ENCODE peak calls at places on chromosomes 5 and 9, in four cellular contexts. One of them, this sample, is unnamed.

GRCh38 chr9:101736723-101737122 is 1.7 kb downstream of the GRIN3A start:
- DNase-seq in choroid plexus epithelial cell: peak
- DNase-seq in cardiac muscle cell: no peak
- DNase-seq in astrocyte of the cerebellum: no peak
- DNase-seq in this sample: no peak

GRCh38 chr9:114929166-114929565 is 1.2 kb downstream of the TNFSF8 start:
- DNase-seq in choroid plexus epithelial cell: no peak
- DNase-seq in cardiac muscle cell: no peak
- DNase-seq in astrocyte of the cerebellum: no peak
- DNase-seq in this sample: no peak

GRCh38 chr5:12367973-12368372 is 463.7 kb upstream of the CTNND2 start:
- DNase-seq in choroid plexus epithelial cell: no peak
- DNase-seq in cardiac muscle cell: no peak
- DNase-seq in astrocyte of the cerebellum: no peak
- DNase-seq in this sample: no peak

GRCh38 chr9:133861103-133861502 is 123.0 kb upstream of the SARDH start:
- DNase-seq in choroid plexus epithelial cell: no peak
- DNase-seq in cardiac muscle cell: no peak
- DNase-seq in astrocyte of the cerebellum: no peak
- DNase-seq in this sample: no peak

GRCh38 chr9:114382951-114383865 is 4.6 kb downstream of the AKNA start:
- DNase-seq in choroid plexus epithelial cell: no peak
- DNase-seq in cardiac muscle cell: peak
- DNase-seq in astrocyte of the cerebellum: no peak
- DNase-seq in this sample: no peak

GRCh38 chr5:173557123-173557903 is 59.1 kb downstream of the BOD1 start:
- DNase-seq in choroid plexus epithelial cell: peak
- DNase-seq in cardiac muscle cell: no peak
- DNase-seq in astrocyte of the cerebellum: no peak
- DNase-seq in this sample: no peak

GRCh38 chr5:149419532-149420485 is 40.7 kb upstream of the IL17B start:
- DNase-seq in choroid plexus epithelial cell: peak
- DNase-seq in cardiac muscle cell: peak
- DNase-seq in astrocyte of the cerebellum: no peak
- DNase-seq in this sample: no peak

GRCh38 chr5:56147106-56147505 is 86.0 kb downstream of the ANKRD55 start:
- DNase-seq in choroid plexus epithelial cell: no peak
- DNase-seq in cardiac muscle cell: no peak
- DNase-seq in astrocyte of the cerebellum: no peak
- DNase-seq in this sample: no peak

GRCh38 chr5:149567226-149567625 is 14.1 kb upstream of the ARHGEF37 start:
- DNase-seq in choroid plexus epithelial cell: no peak
- DNase-seq in cardiac muscle cell: no peak
- DNase-seq in astrocyte of the cerebellum: no peak
- DNase-seq in this sample: no peak

GRCh38 chr5:1793301-1793740 is 6.3 kb downstream of the MRPL36 start:
- DNase-seq in choroid plexus epithelial cell: peak
- DNase-seq in cardiac muscle cell: peak
- DNase-seq in astrocyte of the cerebellum: no peak
- DNase-seq in this sample: no peak

GRCh38 chr5:1009359-1010180 is 968 bp downstream of the NKD2 start:
- DNase-seq in choroid plexus epithelial cell: no peak
- DNase-seq in cardiac muscle cell: no peak
- DNase-seq in astrocyte of the cerebellum: no peak
- DNase-seq in this sample: no peak

GRCh38 chr5:170221319-170221718 is 11.5 kb upstream of the C5orf58 start:
- DNase-seq in choroid plexus epithelial cell: peak
- DNase-seq in cardiac muscle cell: peak
- DNase-seq in astrocyte of the cerebellum: no peak
- DNase-seq in this sample: no peak

GRCh38 chr5:37355161-37355560 is 15.7 kb downstream of the NUP155 start:
- DNase-seq in choroid plexus epithelial cell: no peak
- DNase-seq in cardiac muscle cell: no peak
- DNase-seq in astrocyte of the cerebellum: no peak
- DNase-seq in this sample: no peak

GRCh38 chr9:19965336-19965735 is 176.5 kb upstream of the SLC24A2 start:
- DNase-seq in choroid plexus epithelial cell: peak
- DNase-seq in cardiac muscle cell: peak
- DNase-seq in astrocyte of the cerebellum: no peak
- DNase-seq in this sample: no peak

GRCh38 chr9:114034176-114034575 is 43.9 kb downstream of the AMBP start:
- DNase-seq in choroid plexus epithelial cell: no peak
- DNase-seq in cardiac muscle cell: no peak
- DNase-seq in astrocyte of the cerebellum: no peak
- DNase-seq in this sample: no peak

GRCh38 chr5:130975847-130976246 is 189.2 kb downstream of the HINT1 start:
- DNase-seq in choroid plexus epithelial cell: no peak
- DNase-seq in cardiac muscle cell: no peak
- DNase-seq in astrocyte of the cerebellum: no peak
- DNase-seq in this sample: no peak

GRCh38 chr5:125310749-125311148 is 564.3 kb upstream of the ZNF608 start:
- DNase-seq in choroid plexus epithelial cell: no peak
- DNase-seq in cardiac muscle cell: peak
- DNase-seq in astrocyte of the cerebellum: no peak
- DNase-seq in this sample: peak

GRCh38 chr5:33513786-33514185 is 73.0 kb downstream of the TARS1 start:
- DNase-seq in choroid plexus epithelial cell: peak
- DNase-seq in cardiac muscle cell: peak
- DNase-seq in astrocyte of the cerebellum: no peak
- DNase-seq in this sample: no peak

GRCh38 chr9:96413312-96414221 is 4.6 kb downstream of the ZNF367 start:
- DNase-seq in choroid plexus epithelial cell: no peak
- DNase-seq in cardiac muscle cell: no peak
- DNase-seq in astrocyte of the cerebellum: no peak
- DNase-seq in this sample: no peak

GRCh38 chr9:134962065-134962997 is 44.6 kb upstream of the FCN1 start:
- DNase-seq in choroid plexus epithelial cell: peak
- DNase-seq in cardiac muscle cell: no peak
- DNase-seq in astrocyte of the cerebellum: no peak
- DNase-seq in this sample: no peak

GRCh38 chr5:9382511-9382910 is 163.4 kb downstream of the SEMA5A start:
- DNase-seq in choroid plexus epithelial cell: no peak
- DNase-seq in cardiac muscle cell: no peak
- DNase-seq in astrocyte of the cerebellum: no peak
- DNase-seq in this sample: no peak

GRCh38 chr9:22114956-22115355 is 105.9 kb upstream of the CDKN2B start:
- DNase-seq in choroid plexus epithelial cell: peak
- DNase-seq in cardiac muscle cell: no peak
- DNase-seq in astrocyte of the cerebellum: no peak
- DNase-seq in this sample: no peak

GRCh38 chr5:82312373-82312856 is 34.3 kb upstream of the RPS23 start:
- DNase-seq in choroid plexus epithelial cell: peak
- DNase-seq in cardiac muscle cell: peak
- DNase-seq in astrocyte of the cerebellum: peak
- DNase-seq in this sample: peak

GRCh38 chr5:68239485-68239884 is 23.9 kb downstream of the PIK3R1 start:
- DNase-seq in choroid plexus epithelial cell: peak
- DNase-seq in cardiac muscle cell: peak
- DNase-seq in astrocyte of the cerebellum: peak
- DNase-seq in this sample: no peak

GRCh38 chr5:110536120-110537115 is 190.1 kb downstream of the TMEM232 start:
- DNase-seq in choroid plexus epithelial cell: peak
- DNase-seq in cardiac muscle cell: peak
- DNase-seq in astrocyte of the cerebellum: no peak
- DNase-seq in this sample: no peak

GRCh38 chr9:16721972-16722371 is 148.5 kb downstream of the BNC2 start:
- DNase-seq in choroid plexus epithelial cell: peak
- DNase-seq in cardiac muscle cell: peak
- DNase-seq in astrocyte of the cerebellum: no peak
- DNase-seq in this sample: no peak

GRCh38 chr9:117643288-117643654 is 60.9 kb upstream of the TLR4 start:
- DNase-seq in choroid plexus epithelial cell: no peak
- DNase-seq in cardiac muscle cell: no peak
- DNase-seq in astrocyte of the cerebellum: no peak
- DNase-seq in this sample: no peak

GRCh38 chr9:117645245-117645636 is 59.0 kb upstream of the TLR4 start:
- DNase-seq in choroid plexus epithelial cell: no peak
- DNase-seq in cardiac muscle cell: peak
- DNase-seq in astrocyte of the cerebellum: no peak
- DNase-seq in this sample: no peak

GRCh38 chr9:117644607-117645244 is 59.5 kb upstream of the TLR4 start:
- DNase-seq in choroid plexus epithelial cell: peak
- DNase-seq in cardiac muscle cell: peak
- DNase-seq in astrocyte of the cerebellum: peak
- DNase-seq in this sample: peak

GRCh38 chr9:117649126-117649525 is 55.1 kb upstream of the TLR4 start:
- DNase-seq in choroid plexus epithelial cell: peak
- DNase-seq in cardiac muscle cell: peak
- DNase-seq in astrocyte of the cerebellum: peak
- DNase-seq in this sample: no peak

DNA sequence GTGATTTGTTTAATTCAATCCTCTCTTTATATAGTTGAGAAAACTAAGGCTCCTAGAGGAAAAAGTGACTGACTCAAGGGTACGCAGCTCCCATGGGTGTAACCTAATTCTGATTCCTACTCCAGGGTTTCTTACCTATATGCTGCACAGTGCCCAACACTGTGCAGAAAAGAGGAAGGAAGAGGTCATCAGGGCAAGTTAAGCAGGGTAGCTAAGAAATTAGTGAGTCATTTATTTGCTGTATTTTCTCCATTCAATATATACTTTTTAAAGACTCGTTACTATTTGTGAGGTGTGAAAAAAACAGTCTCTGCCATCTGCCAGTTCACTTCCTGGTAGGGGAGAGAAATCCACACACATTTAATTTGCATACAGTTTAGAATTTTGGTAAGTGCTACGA is 60.1 kb upstream of the TLR4 start:
- DNase-seq in choroid plexus epithelial cell: no peak
- DNase-seq in cardiac muscle cell: no peak
- DNase-seq in astrocyte of the cerebellum: no peak
- DNase-seq in this sample: no peak
- H3K4me3 ChIP-seq in choroid plexus epithelial cell: no peak
- H3K4me3 ChIP-seq in cardiac muscle cell: no peak
- H3K4me3 ChIP-seq in astrocyte of the cerebellum: no peak
- H3K4me3 ChIP-seq in this sample: peak

DNA sequence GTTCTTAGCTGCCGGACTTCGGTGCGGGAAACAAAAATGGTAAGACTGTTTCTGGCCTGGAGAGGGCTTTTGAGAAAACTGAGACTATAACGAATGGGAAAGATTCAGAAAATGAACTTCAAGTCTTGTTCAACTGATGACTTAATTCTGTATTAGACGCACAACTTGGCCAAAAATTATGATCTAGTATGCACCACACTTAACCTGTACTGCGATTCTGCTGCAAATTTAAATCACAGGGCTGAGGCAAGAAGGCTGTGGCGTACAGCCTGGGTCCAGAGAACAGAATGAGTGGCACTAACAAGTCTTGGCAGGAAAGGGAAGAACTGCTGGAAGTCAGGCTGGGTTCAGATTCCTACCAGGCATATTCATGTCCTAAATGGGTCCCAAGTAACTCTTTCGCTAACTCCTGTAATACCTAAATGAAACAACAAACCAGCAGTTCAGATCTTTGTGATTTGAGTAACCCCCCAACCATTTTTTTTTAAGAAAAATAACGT is 781 bp upstream of the COL23A1 start:
- DNase-seq in choroid plexus epithelial cell: peak
- DNase-seq in cardiac muscle cell: no peak
- DNase-seq in astrocyte of the cerebellum: no peak
- DNase-seq in this sample: no peak
- TF ChIP-seq CTCF in choroid plexus epithelial cell: no peak
- TF ChIP-seq CTCF in cardiac muscle cell: peak
- TF ChIP-seq CTCF in astrocyte of the cerebellum: no peak
- TF ChIP-seq CTCF in this sample: no peak

DNA sequence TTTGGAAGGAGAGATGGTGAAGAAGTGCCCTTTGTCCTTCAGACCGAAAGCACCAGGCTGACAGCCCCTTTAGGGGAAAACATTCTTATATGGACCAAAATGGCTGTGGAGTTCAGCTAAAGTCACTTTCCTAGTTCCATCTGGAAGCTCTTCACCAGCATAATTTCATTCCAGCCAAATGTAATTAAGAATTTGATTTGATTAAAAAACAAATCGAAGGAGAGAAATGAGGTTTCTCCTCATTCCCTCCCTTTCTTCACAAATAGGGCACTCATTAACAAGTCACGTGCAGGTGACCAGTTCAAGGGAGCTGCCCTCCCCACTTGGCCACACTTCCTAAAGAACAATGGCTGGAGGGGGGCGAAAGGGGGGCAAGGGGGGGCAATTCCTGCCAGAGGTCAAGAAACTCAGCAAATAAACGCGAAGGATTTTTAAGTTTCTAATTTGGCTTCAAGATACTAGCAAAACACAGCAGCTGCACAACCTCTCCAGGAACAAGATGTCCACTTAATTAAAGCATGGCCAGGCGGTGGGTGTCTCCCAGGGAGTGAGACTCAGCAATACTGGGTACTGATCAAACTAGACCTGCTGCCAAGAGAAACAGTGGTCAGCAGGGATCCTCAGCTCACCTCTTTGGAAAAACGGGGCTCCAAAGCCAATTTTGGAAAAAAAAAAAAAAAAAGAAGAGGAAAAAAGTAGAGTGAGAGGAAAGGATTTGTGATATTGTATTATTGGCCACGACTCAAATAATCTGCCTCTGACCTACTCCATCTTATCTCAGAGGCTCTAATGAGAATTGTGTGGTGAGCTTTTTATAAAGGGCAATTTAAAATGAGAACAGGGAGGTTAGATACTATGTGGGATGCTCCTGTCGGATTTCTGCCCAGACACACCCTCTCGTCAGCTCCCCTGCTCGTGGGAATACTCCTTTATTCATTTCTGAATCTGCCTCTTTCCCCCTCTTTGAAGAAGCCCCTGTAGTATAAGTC is 254.3 kb downstream of the ZSWIM6 start:
- DNase-seq in choroid plexus epithelial cell: peak
- DNase-seq in cardiac muscle cell: peak
- DNase-seq in astrocyte of the cerebellum: no peak
- DNase-seq in this sample: no peak
- H3K4me3 ChIP-seq in choroid plexus epithelial cell: no peak
- H3K4me3 ChIP-seq in cardiac muscle cell: no peak
- H3K4me3 ChIP-seq in astrocyte of the cerebellum: no peak
- H3K4me3 ChIP-seq in this sample: no peak

DNA sequence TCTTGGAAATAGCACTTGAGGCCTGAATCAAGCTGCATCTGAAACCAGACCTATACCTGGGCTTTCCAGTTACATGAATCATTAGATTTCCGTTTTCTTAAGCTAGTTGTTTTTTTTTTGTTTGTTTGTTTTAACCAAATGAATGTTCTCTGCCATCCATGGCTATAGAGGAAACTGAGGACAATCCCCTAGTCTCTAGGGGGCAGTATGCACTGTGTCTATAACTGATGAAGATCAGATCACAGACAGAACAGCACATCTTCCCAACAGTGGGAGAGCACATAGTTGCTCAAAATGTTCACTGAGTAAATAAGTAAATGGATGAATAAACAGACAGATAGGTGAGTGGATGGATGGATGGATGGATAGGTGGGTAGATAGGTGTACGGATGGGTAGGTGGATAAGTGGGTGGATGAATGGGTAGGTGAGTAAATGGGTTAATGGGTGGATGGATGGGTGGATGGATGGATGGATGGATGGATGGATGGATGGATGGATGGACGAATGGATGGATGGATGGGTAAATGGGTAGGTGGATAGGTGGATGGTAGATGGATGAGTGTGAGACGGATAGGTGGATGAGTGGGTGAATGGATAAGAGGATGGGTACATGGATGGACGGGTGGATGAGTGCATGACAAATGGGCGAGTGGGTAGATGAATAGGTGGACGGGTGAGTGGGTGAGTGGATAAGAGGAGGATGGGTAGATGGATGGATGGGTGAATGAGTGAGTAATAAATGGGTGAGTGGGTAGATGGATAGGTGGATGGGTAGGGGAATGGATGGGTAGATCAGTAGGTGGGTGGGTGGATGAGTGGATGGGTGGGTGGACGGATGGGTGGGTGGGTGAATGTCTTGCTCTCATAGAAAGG is 179.1 kb downstream of the FGF18 start:
- DNase-seq in choroid plexus epithelial cell: no peak
- DNase-seq in cardiac muscle cell: no peak
- DNase-seq in astrocyte of the cerebellum: no peak
- DNase-seq in this sample: no peak
- TF ChIP-seq CTCF in choroid plexus epithelial cell: no peak
- TF ChIP-seq CTCF in cardiac muscle cell: peak
- TF ChIP-seq CTCF in astrocyte of the cerebellum: no peak
- TF ChIP-seq CTCF in this sample: peak